ENCODE peak calls at places on chromosomes 11 and 22, in four cellular contexts. S is activated T-cell treated with anti-CD3 and anti-CD28 coated beads for 1 hour; I is stimulated activated CD8-positive, alpha-beta memory T cell treated with anti-CD3 and anti-CD28 coated beads, Interleukin-15, amount 100 ng/mL, for 4 hours; J is stimulated activated CD4-positive, alpha-beta T cell treated with anti-CD3 and anti-CD28 coated beads, Interleukin-1b, Interleukin-23, amount 100 ng/mL, for 24 hours. C is an unnamed sample.
A peak's percentile ranks its signal among the peaks of the same experiment; 100 is the strongest.

GRCh38 chr22:40541300-40541699 is 95.2 kb downstream of the MRTFA start:
- DNase-seq in J (no peak), I (no peak), S (no peak), C (no peak)

GRCh38 chr22:48659393-48659792 is 1168.3 kb downstream of the BRD1 start:
- DNase-seq in I (no peak), J (no peak), S (no peak), C (no peak)

GRCh38 chr11:118170892-118171273 is 5.6 kb downstream of the SCN2B start:
- DNase-seq in J (no peak), I (no peak), S (no peak), C (no peak)

GRCh38 chr22:46175631-46176030 is 25.3 kb downstream of the PPARA start:
- DNase-seq in J (no peak), I (no peak), S (no peak), C (no peak)

GRCh38 chr11:1234054-1234720 is 11.3 kb downstream of the MUC5B start:
- DNase-seq in J (no peak), I (no peak), S (no peak), C (no peak)

GRCh38 chr11:62048101-62048500 is 75.7 kb upstream of the INCENP start:
- DNase-seq in J (no peak), S (no peak), I (no peak), C (no peak)

GRCh38 chr11:4495487-4495886 is 13.0 kb downstream of the OR52K1 start:
- DNase-seq in S (no peak), I (no peak), J (no peak), C (no peak)

GRCh38 chr11:107770546-107770945 is 58.7 kb upstream of the SLN start:
- DNase-seq in I (no peak), S (no peak), J (no peak), C (no peak)

GRCh38 chr22:43000441-43001175 is 14.3 kb downstream of the PACSIN2 start:
- DNase-seq in S (no peak), J (peak; percentile 34), I (no peak), C (no peak)

GRCh38 chr11:134576286-134576685 is 164.2 kb upstream of the B3GAT1 start:
- DNase-seq in S (no peak), I (no peak), J (no peak), C (no peak)

GRCh38 chr11:65661599-65662246 is 993 bp downstream of the RELA start:
- DNase-seq in J (no peak), I (no peak), S (no peak), C (no peak)

GRCh38 chr11:10314199-10315072 is 9.6 kb downstream of the ADM start:
- DNase-seq in I (no peak), J (no peak), S (no peak), C (no peak)

GRCh38 chr11:68398870-68399865 is 61.4 kb upstream of the PPP6R3 start:
- DNase-seq in S (no peak), I (no peak), J (no peak), C (no peak)

GRCh38 chr22:31945478-31945815 is 1.1 kb downstream of the YWHAH start:
- DNase-seq in J (no peak), I (no peak), S (no peak), C (no peak)

GRCh38 chr11:2300936-2301630 is 635 bp downstream of the C11orf21 start:
- DNase-seq in J (no peak), S (no peak), I (no peak), C (no peak)

GRCh38 chr11:117506856-117507425 is 179.3 kb downstream of the CEP164 start:
- DNase-seq in S (no peak), J (no peak), I (no peak), C (no peak)

GRCh38 chr11:12164061-12165014 is 53.9 kb downstream of the MICAL2 start:
- DNase-seq in J (no peak), I (no peak), S (no peak), C (no peak)